ENCODE peak calls at places on chromosomes 16 and 17, in four cellular contexts. C, O, P and W are unnamed samples.

GRCh38 chr16:5649762-5650445 is 552.3 kb upstream of the EEF2KMT start:
- DNase-seq in P (no peak), O (no peak), C (no peak), W (no peak)

GRCh38 chr17:48457080-48457836 is 27.2 kb upstream of the SKAP1 start:
- DNase-seq in C (peak), P (peak), O (peak), W (peak)

GRCh38 chr17:78962345-78962983 is 17.3 kb downstream of the LGALS3BP start:
- DNase-seq in C (peak), O (no peak), P (no peak), W (no peak)

GRCh38 chr16:66382966-66383299 is 16.4 kb downstream of the CDH5 start:
- DNase-seq in C (peak), O (no peak), P (no peak), W (no peak)

GRCh38 chr16:75415169-75415908 is 18.0 kb downstream of the CFDP1 start:
- DNase-seq in O (no peak), P (no peak), C (peak), W (no peak)

GRCh38 chr16:8581923-8582580 is 8.3 kb downstream of the TMEM114 start:
- DNase-seq in C (no peak), P (no peak), O (no peak), W (no peak)

GRCh38 chr16:31273676-31274075 is 13.9 kb downstream of the ITGAM start:
- DNase-seq in C (no peak), O (no peak), P (no peak), W (no peak)

GRCh38 chr17:78528541-78528940 is 48.7 kb downstream of the DNAH17 start:
- DNase-seq in O (no peak), C (no peak), P (no peak), W (no peak)

GRCh38 chr17:43556292-43556691 is 10.2 kb upstream of the ETV4 start:
- DNase-seq in P (no peak), O (no peak), C (peak), W (no peak)

GRCh38 chr16:1311212-1311737 is 1.8 kb downstream of the UBE2I start:
- DNase-seq in C (no peak), O (no peak), P (no peak), W (no peak)